ENCODE peak calls at places on chromosome 20, in seven cellular contexts. T is AG09319, C is WTC11, D is GM10248, U is ovary, F is astrocyte of the cerebellum, M is dorsolateral prefrontal cortex. H is an unnamed sample.
A peak's percentile ranks its signal among the peaks of the same experiment; 100 is the strongest.

GRCh38 chr20:36773123-36773547 is 428 bp downstream of the DSN1 start:
- DNase-seq in U (no peak), M (no peak), D (no peak), F (no peak), C (no peak), T (no peak), H (no peak)

GRCh38 chr20:40961686-40962640 is 66.7 kb upstream of the TOP1 start:
- DNase-seq in U (no peak), F (no peak), C (no peak), T (no peak), M (no peak), D (no peak), H (no peak)

GRCh38 chr20:45959956-45960630 is 11.9 kb downstream of the ZNF335 start:
- DNase-seq in D (peak; percentile 50), M (no peak), C (no peak), F (no peak), T (no peak), U (peak; percentile 8), H (peak; percentile 71)

GRCh38 chr20:35699914-35700624 is 864 bp downstream of the ROMO1 start:
- DNase-seq in C (no peak), T (no peak), D (no peak), F (no peak), M (no peak), U (no peak), H (no peak)

GRCh38 chr20:1734269-1734858 is 76.8 kb upstream of the SIRPG start:
- DNase-seq in T (no peak), C (no peak), D (peak; percentile 34), U (no peak), F (no peak), M (no peak), H (no peak)

GRCh38 chr20:41004561-41005360 is 23.9 kb upstream of the TOP1 start:
- DNase-seq in U (no peak), D (no peak), T (no peak), M (no peak), C (no peak), F (no peak), H (no peak)

GRCh38 chr20:57622201-57622570 is 2.0 kb upstream of the ZBP1 start:
- DNase-seq in T (no peak), F (no peak), D (no peak), U (no peak), C (no peak), M (no peak), H (no peak)

GRCh38 chr20:53291548-53291947 is 302.1 kb downstream of the ZNF217 start:
- DNase-seq in C (peak; percentile 70), M (no peak), D (no peak), F (no peak), U (no peak), T (no peak), H (no peak)

GRCh38 chr20:23303325-23304102 is 47.1 kb upstream of the NXT1 start:
- DNase-seq in D (no peak), U (no peak), T (no peak), F (no peak), M (no peak), C (no peak), H (peak; percentile 73)

GRCh38 chr20:59078231-59078630 is 35.6 kb upstream of the PRELID3B start:
- DNase-seq in D (no peak), U (no peak), T (no peak), M (no peak), F (no peak), C (no peak), H (no peak)

GRCh38 chr20:38198238-38198861 is 33.3 kb upstream of the TGM2 start:
- DNase-seq in T (no peak), M (no peak), U (no peak), C (no peak), D (no peak), F (no peak), H (no peak)

GRCh38 chr20:56422131-56422823 is 10.2 kb downstream of the CASS4 start:
- DNase-seq in F (peak; percentile 84), T (no peak), U (no peak), D (no peak), M (no peak), C (no peak), H (no peak)
- TF ChIP-seq CTCF in F (peak; percentile 25), T (peak; percentile 8), U (no peak), D (no peak), M (no peak), C (no peak), H (peak; percentile 42)

DNA sequence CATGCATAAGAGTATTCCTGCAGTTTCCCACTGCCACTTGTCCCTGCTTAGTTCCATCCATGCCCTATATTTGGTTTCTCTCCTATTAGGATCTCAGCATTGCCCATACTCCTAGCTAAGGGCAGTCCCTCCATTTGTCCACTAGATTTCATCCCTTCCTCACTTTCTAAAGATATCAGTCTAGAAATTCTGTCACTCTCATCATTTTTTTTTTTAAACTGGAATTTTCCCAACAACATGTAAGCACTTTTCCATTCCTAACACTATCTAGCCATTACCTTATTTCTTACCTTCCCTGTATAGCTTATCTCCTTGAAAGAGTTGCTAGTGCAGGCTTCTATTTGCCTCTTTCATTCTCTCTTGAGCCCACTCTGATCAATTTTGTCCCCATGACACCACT is 312.2 kb downstream of the BTBD3 start:
- DNase-seq in M (no peak), C (no peak), D (no peak), T (no peak), U (no peak), F (no peak), H (no peak)
- TF ChIP-seq CTCF in M (no peak), C (no peak), D (no peak), T (no peak), U (no peak), F (no peak), H (no peak)

GRCh38 chr20:25336561-25337422 is 53.8 kb downstream of the ABHD12 start:
- DNase-seq in M (no peak), D (no peak), U (no peak), F (peak; percentile 15), T (no peak), C (peak; percentile 53), H (no peak)
- TF ChIP-seq CTCF in M (peak; percentile 31), D (no peak), U (no peak), F (peak; percentile 61), T (peak; percentile 29), C (no peak), H (peak; percentile 64)

DNA sequence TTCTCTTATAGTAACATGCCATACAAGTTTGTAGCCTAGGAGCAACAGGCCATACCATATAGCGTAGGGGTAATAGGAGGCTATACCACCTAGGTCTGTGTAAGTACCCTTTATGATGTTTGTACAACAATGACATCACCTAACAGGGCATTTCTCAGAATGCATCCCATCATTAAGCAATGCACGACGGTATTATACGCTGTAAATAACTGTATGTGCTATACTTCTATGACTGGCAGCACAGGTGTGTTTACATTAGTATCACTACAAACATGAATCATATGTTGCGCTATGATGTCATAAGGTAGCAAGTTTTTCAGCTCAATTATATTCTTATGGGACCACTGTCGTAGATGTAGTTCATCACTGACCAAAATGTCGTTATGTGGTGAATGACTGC is 31.0 kb downstream of the ADNP start:
- DNase-seq in M (no peak), D (no peak), T (no peak), U (no peak), F (no peak), C (no peak), H (no peak)
- TF ChIP-seq CTCF in M (no peak), D (no peak), T (no peak), U (no peak), F (no peak), C (no peak), H (no peak)

H was measured in chondrocyte.